ENCODE peak calls at places on chromosome 9, in four cellular contexts. One of them, this sample, is unnamed.
A peak's percentile ranks its signal among the peaks of the same experiment; 100 is the strongest.

GRCh38 chr9:132721661-132722060 is 51.4 kb downstream of the GTF3C4 start:
- DNase-seq in WTC11: no peak
- DNase-seq in K562: no peak
- DNase-seq in GM12878: no peak
- DNase-seq in this sample: no peak

GRCh38 chr9:126440938-126441337 is 114.3 kb downstream of the MVB12B start:
- DNase-seq in WTC11: no peak
- DNase-seq in K562: no peak
- DNase-seq in GM12878: no peak
- DNase-seq in this sample: no peak

GRCh38 chr9:94086961-94087360 is 2.7 kb downstream of the PTPDC1 start:
- DNase-seq in WTC11: no peak
- DNase-seq in K562: no peak
- DNase-seq in GM12878: no peak
- DNase-seq in this sample: no peak

GRCh38 chr9:78369644-78370219 is 72.8 kb downstream of the PSAT1 start:
- DNase-seq in WTC11: peak; percentile 91
- DNase-seq in K562: peak; percentile 66
- DNase-seq in GM12878: no peak
- DNase-seq in this sample: peak; percentile 79

GRCh38 chr9:94802795-94803194 is 76.3 kb downstream of the AOPEP start:
- DNase-seq in WTC11: no peak
- DNase-seq in K562: no peak
- DNase-seq in GM12878: peak; percentile 57
- DNase-seq in this sample: no peak

GRCh38 chr9:73038089-73038509 is 85.2 kb upstream of the ALDH1A1 start:
- DNase-seq in WTC11: no peak
- DNase-seq in K562: no peak
- DNase-seq in GM12878: no peak
- DNase-seq in this sample: no peak

GRCh38 chr9:7129391-7129790 is 371.6 kb downstream of the KDM4C start:
- DNase-seq in WTC11: no peak
- DNase-seq in K562: no peak
- DNase-seq in GM12878: no peak
- DNase-seq in this sample: no peak

GRCh38 chr9:108188482-108188881 is 667.3 kb downstream of the ACTL7B start:
- DNase-seq in WTC11: no peak
- DNase-seq in K562: no peak
- DNase-seq in GM12878: no peak
- DNase-seq in this sample: no peak

GRCh38 chr9:114677418-114677817 is 4.6 kb downstream of the TEX48 start:
- DNase-seq in WTC11: no peak
- DNase-seq in K562: no peak
- DNase-seq in GM12878: no peak
- DNase-seq in this sample: no peak

GRCh38 chr9:131312822-131313770 is 23.6 kb downstream of the PLPP7 start:
- DNase-seq in WTC11: no peak
- DNase-seq in K562: peak; percentile 92
- DNase-seq in GM12878: no peak
- DNase-seq in this sample: no peak

GRCh38 chr9:78985084-78985738 is 586.6 kb upstream of the TLE4 start:
- DNase-seq in WTC11: no peak
- DNase-seq in K562: no peak
- DNase-seq in GM12878: no peak
- DNase-seq in this sample: no peak

GRCh38 chr9:114869845-114870244 is 60.5 kb downstream of the TNFSF8 start:
- DNase-seq in WTC11: peak; percentile 62
- DNase-seq in K562: no peak
- DNase-seq in GM12878: no peak
- DNase-seq in this sample: no peak

GRCh38 chr9:101711330-101711941 is 27.0 kb downstream of the GRIN3A start:
- DNase-seq in WTC11: peak; percentile 71
- DNase-seq in K562: peak; percentile 38
- DNase-seq in GM12878: no peak
- DNase-seq in this sample: peak; percentile 30

GRCh38 chr9:128937310-128938165 is 9.9 kb downstream of the DOLK start:
- DNase-seq in WTC11: no peak
- DNase-seq in K562: no peak
- DNase-seq in GM12878: no peak
- DNase-seq in this sample: no peak

GRCh38 chr9:131776473-131776872 is 36.6 kb upstream of the RAPGEF1 start:
- DNase-seq in WTC11: peak; percentile 85
- DNase-seq in K562: peak; percentile 76
- DNase-seq in GM12878: no peak
- DNase-seq in this sample: no peak

GRCh38 chr9:107749787-107750444 is 260.3 kb upstream of the KLF4 start:
- DNase-seq in WTC11: peak; percentile 69
- DNase-seq in K562: peak; percentile 29
- DNase-seq in GM12878: no peak
- DNase-seq in this sample: no peak

GRCh38 chr9:111897831-111898144 is 1.2 kb downstream of the UGCG start:
- DNase-seq in WTC11: no peak
- DNase-seq in K562: no peak
- DNase-seq in GM12878: peak; percentile 74
- DNase-seq in this sample: peak; percentile 14

GRCh38 chr9:116000748-116001329 is 152.8 kb upstream of the PAPPA start:
- DNase-seq in WTC11: peak; percentile 47
- DNase-seq in K562: peak; percentile 39
- DNase-seq in GM12878: no peak
- DNase-seq in this sample: peak; percentile 46

GRCh38 chr9:79581388-79581787 is 9.6 kb downstream of the TLE4 start:
- DNase-seq in WTC11: no peak
- DNase-seq in K562: no peak
- DNase-seq in GM12878: no peak
- DNase-seq in this sample: no peak

GRCh38 chr9:130298663-130299279 is 33.2 kb downstream of the HMCN2 start:
- DNase-seq in WTC11: peak; percentile 69
- DNase-seq in K562: peak; percentile 79
- DNase-seq in GM12878: no peak
- DNase-seq in this sample: no peak

GRCh38 chr9:127586537-127586936 is 25.5 kb upstream of the STXBP1 start:
- DNase-seq in WTC11: peak; percentile 86
- DNase-seq in K562: peak; percentile 63
- DNase-seq in GM12878: no peak
- DNase-seq in this sample: peak; percentile 87

GRCh38 chr9:90991953-90992352 is 190.3 kb downstream of the SYK start:
- DNase-seq in WTC11: no peak
- DNase-seq in K562: no peak
- DNase-seq in GM12878: no peak
- DNase-seq in this sample: no peak

GRCh38 chr9:132197315-132197714 is 35.5 kb downstream of the NTNG2 start:
- DNase-seq in WTC11: no peak
- DNase-seq in K562: no peak
- DNase-seq in GM12878: no peak
- DNase-seq in this sample: no peak

GRCh38 chr9:9612270-9612669 is 1000.5 kb downstream of the PTPRD start:
- DNase-seq in WTC11: no peak
- DNase-seq in K562: no peak
- DNase-seq in GM12878: peak; percentile 3
- DNase-seq in this sample: peak; percentile 24

GRCh38 chr9:21661626-21662025 is 140.8 kb upstream of the MTAP start:
- DNase-seq in WTC11: no peak
- DNase-seq in K562: no peak
- DNase-seq in GM12878: no peak
- DNase-seq in this sample: no peak

GRCh38 chr9:90641868-90642558 is 611 bp downstream of the DIRAS2 start:
- DNase-seq in WTC11: no peak
- DNase-seq in K562: no peak
- DNase-seq in GM12878: no peak
- DNase-seq in this sample: no peak

GRCh38 chr9:33229359-33230120 is 10.4 kb upstream of the SPINK4 start:
- DNase-seq in WTC11: peak; percentile 26
- DNase-seq in K562: no peak
- DNase-seq in GM12878: no peak
- DNase-seq in this sample: no peak

GRCh38 chr9:124868511-124869465 is 6.9 kb downstream of the ARPC5L start:
- DNase-seq in WTC11: peak; percentile 84
- DNase-seq in K562: peak; percentile 91
- DNase-seq in GM12878: no peak
- DNase-seq in this sample: peak; percentile 99

GRCh38 chr9:68547417-68547816 is 6.7 kb upstream of the TMEM252 start:
- DNase-seq in WTC11: no peak
- DNase-seq in K562: no peak
- DNase-seq in GM12878: no peak
- DNase-seq in this sample: no peak

GRCh38 chr9:92525306-92525705 is 10.5 kb downstream of the ECM2 start:
- DNase-seq in WTC11: no peak
- DNase-seq in K562: no peak
- DNase-seq in GM12878: no peak
- DNase-seq in this sample: no peak

GRCh38 chr9:128215491-128216404 is 12.6 kb downstream of the DNM1 start:
- DNase-seq in WTC11: no peak
- DNase-seq in K562: peak; percentile 71
- DNase-seq in GM12878: no peak
- DNase-seq in this sample: peak; percentile 60

GRCh38 chr9:83598487-83598886 is 24.5 kb upstream of the IDNK start:
- DNase-seq in WTC11: no peak
- DNase-seq in K562: no peak
- DNase-seq in GM12878: no peak
- DNase-seq in this sample: no peak

GRCh38 chr9:135228345-135228982 is 141.0 kb downstream of the OLFM1 start:
- DNase-seq in WTC11: peak; percentile 5
- DNase-seq in K562: no peak
- DNase-seq in GM12878: no peak
- DNase-seq in this sample: no peak

GRCh38 chr9:129748249-129748648 is 4.6 kb downstream of the PTGES start:
- DNase-seq in WTC11: no peak
- DNase-seq in K562: no peak
- DNase-seq in GM12878: no peak
- DNase-seq in this sample: no peak

GRCh38 chr9:18909140-18910018 is 123.6 kb downstream of the SAXO1 start:
- DNase-seq in WTC11: no peak
- DNase-seq in K562: peak; percentile 11
- DNase-seq in GM12878: no peak
- DNase-seq in this sample: no peak

GRCh38 chr9:108184941-108185340 is 670.8 kb downstream of the ACTL7B start:
- DNase-seq in WTC11: no peak
- DNase-seq in K562: no peak
- DNase-seq in GM12878: no peak
- DNase-seq in this sample: no peak

GRCh38 chr9:3179716-3180115 is 335.8 kb upstream of the PUM3 start:
- DNase-seq in WTC11: no peak
- DNase-seq in K562: no peak
- DNase-seq in GM12878: no peak
- DNase-seq in this sample: no peak

GRCh38 chr9:78919701-78920100 is 622.8 kb downstream of the PSAT1 start:
- DNase-seq in WTC11: no peak
- DNase-seq in K562: no peak
- DNase-seq in GM12878: no peak
- DNase-seq in this sample: no peak

GRCh38 chr9:22342489-22343217 is 104.0 kb upstream of the DMRTA1 start:
- DNase-seq in WTC11: no peak
- DNase-seq in K562: no peak
- DNase-seq in GM12878: no peak
- DNase-seq in this sample: no peak

DNA sequence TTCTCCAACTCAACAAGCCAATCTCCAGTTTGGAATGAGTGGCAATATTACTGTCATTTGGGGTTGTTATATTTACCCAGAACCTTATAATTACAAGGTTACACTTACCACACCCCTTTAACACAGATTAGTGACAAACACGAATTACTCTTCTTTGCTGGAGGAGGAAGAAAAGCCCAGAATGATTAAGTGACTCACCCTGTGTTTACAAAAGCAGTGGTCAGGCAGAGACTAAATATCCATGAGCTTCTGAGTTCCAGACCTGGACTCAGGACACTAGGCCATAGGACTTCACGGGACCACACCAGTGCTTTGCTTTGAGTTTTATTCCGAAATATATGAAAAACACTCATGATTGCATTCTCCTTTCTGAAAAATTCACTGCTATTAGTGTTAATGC is 370.8 kb downstream of the TLE1 start:
- DNase-seq in WTC11: no peak
- DNase-seq in K562: no peak
- DNase-seq in GM12878: no peak
- DNase-seq in this sample: no peak
- TF ChIP-seq USF1 in WTC11: no peak
- TF ChIP-seq USF1 in K562: no peak
- TF ChIP-seq USF1 in GM12878: no peak
- TF ChIP-seq USF1 in this sample: no peak

GRCh38 chr9:74138182-74138581 is 359.0 kb upstream of the RORB start:
- DNase-seq in WTC11: no peak
- DNase-seq in K562: no peak
- DNase-seq in GM12878: no peak
- DNase-seq in this sample: no peak

DNA sequence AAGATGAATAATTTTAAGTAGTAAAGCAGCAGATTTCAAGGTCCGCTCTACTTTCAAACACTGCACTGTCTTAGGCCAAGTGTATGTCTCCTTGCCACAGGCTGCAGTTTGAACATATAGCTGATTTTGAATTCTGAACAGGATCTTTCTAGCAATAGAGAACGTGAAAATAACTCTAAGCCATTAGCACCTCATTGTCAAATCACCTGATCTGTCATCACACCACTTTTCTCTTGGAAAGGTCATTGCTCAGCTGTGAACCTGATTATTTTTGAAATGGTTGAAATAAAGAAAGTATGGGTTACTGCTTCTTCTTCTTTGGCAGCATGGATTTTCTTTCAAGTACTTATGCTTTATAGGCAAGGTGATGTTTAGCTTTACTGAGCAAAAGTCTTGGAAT is 357.0 kb upstream of the RORB start:
- DNase-seq in WTC11: no peak
- DNase-seq in K562: no peak
- DNase-seq in GM12878: no peak
- DNase-seq in this sample: no peak
- TF ChIP-seq USF1 in WTC11: no peak
- TF ChIP-seq USF1 in K562: no peak
- TF ChIP-seq USF1 in GM12878: no peak
- TF ChIP-seq USF1 in this sample: no peak

DNA sequence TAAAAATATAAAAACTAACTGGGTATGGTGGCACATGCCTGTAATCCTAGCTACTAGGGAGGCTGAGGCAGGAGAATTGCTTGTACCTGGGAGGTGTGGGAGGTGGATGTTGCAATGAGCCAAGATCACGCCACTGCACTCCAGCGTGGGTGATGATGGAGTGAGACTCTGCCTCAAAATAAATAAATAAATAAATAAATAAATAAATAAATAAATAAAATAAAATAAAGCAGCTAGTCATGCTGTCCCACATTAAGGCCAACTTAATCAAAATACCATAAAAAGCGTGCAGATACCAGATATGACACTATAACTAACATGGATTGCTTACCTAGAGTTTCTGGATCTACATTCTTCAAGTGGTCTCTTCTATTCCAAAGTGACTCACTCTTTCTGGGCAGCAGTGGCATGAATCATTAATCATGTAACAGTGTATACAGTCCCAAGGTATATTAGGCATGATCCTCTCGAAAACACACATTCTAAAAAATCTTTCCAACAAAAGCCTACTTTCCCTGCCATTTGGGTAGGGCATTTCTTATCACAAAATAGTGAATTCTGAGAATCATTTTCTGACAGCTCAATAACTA is 187.1 kb downstream of the ELAVL2 start:
- DNase-seq in WTC11: no peak
- DNase-seq in K562: no peak
- DNase-seq in GM12878: no peak
- DNase-seq in this sample: no peak
- TF ChIP-seq USF1 in WTC11: no peak
- TF ChIP-seq USF1 in K562: no peak
- TF ChIP-seq USF1 in GM12878: no peak
- TF ChIP-seq USF1 in this sample: no peak

GRCh38 chr9:105026451-105026850 is 98.5 kb upstream of the ABCA1 start:
- DNase-seq in WTC11: no peak
- DNase-seq in K562: no peak
- DNase-seq in GM12878: no peak
- DNase-seq in this sample: no peak
- TF ChIP-seq USF1 in WTC11: no peak
- TF ChIP-seq USF1 in K562: no peak
- TF ChIP-seq USF1 in GM12878: no peak
- TF ChIP-seq USF1 in this sample: no peak